ENCODE peak calls at places on chromosomes 12 and 14, in six cellular contexts. M is fibroblast of lung, P is fibroblast of the aortic adventitia, J is esophagus muscularis mucosa, S is SK-N-SH, N is astrocyte of the cerebellum. H is an unnamed sample.

GRCh38 chr12:53198470-53199110 is 8.5 kb downstream of the ITGB7 start:
- DNase-seq in M (no peak), P (no peak), J (no peak), S (no peak), N (no peak), H (no peak)

GRCh38 chr14:53954551-53955233 is 1.9 kb downstream of the BMP4 start:
- DNase-seq in M (peak), P (peak), J (no peak), S (no peak), N (no peak), H (peak)

GRCh38 chr12:93061414-93062099 is 132.5 kb upstream of the EEA1 start:
- DNase-seq in M (no peak), P (peak), J (peak), S (no peak), N (no peak), H (peak)

GRCh38 chr14:31880935-31881334 is 196.2 kb upstream of the ARHGAP5 start:
- DNase-seq in M (peak), P (peak), J (no peak), S (no peak), N (peak), H (peak)

GRCh38 chr12:74111688-74112360 is 425.8 kb upstream of the ATXN7L3B start:
- DNase-seq in M (peak), P (no peak), J (no peak), S (peak), N (no peak), H (peak)

GRCh38 chr14:41873379-41874034 is 266.8 kb downstream of the LRFN5 start:
- DNase-seq in M (peak), P (peak), J (no peak), S (no peak), N (peak), H (peak)

GRCh38 chr14:32453857-32454810 is 125.0 kb downstream of the AKAP6 start:
- DNase-seq in M (no peak), P (no peak), J (no peak), S (no peak), N (no peak), H (peak)

GRCh38 chr14:96629558-96630222 is 127.5 kb downstream of the PAPOLA start:
- DNase-seq in M (no peak), P (no peak), J (peak), S (peak), N (no peak), H (no peak)

GRCh38 chr12:46388427-46388992 is 15.9 kb upstream of the SLC38A2 start:
- DNase-seq in M (peak), P (peak), J (no peak), S (no peak), N (no peak), H (peak)

GRCh38 chr12:47270782-47271664 is 191.3 kb upstream of the AMIGO2 start:
- DNase-seq in M (peak), P (peak), J (peak), S (no peak), N (peak), H (peak)

GRCh38 chr12:69585189-69586062 is at the start of gene CCT2:
- DNase-seq in M (peak), P (peak), J (peak), S (peak), N (peak), H (peak)
- TF ChIP-seq CTCF in M (peak), P (peak), J (peak), S (peak), N (peak), H (peak)

GRCh38 chr14:50001146-50001998 is 108.5 kb downstream of the ARF6 start:
- DNase-seq in M (peak), P (peak), J (no peak), S (no peak), N (peak), H (peak)
- H3K4me3 ChIP-seq in M (no peak), P (peak), J (no peak), S (no peak), N (no peak), H (no peak)

GRCh38 chr12:45254254-45254653 is 38.4 kb downstream of the ANO6 start:
- DNase-seq in M (no peak), P (no peak), J (no peak), S (no peak), N (no peak), H (no peak)

GRCh38 chr12:45260481-45260824 is 44.6 kb downstream of the ANO6 start:
- DNase-seq in M (no peak), P (no peak), J (no peak), S (no peak), N (no peak), H (no peak)

GRCh38 chr12:45259732-45260480 is 44.0 kb downstream of the ANO6 start:
- DNase-seq in M (peak), P (peak), J (no peak), S (no peak), N (no peak), H (peak)

GRCh38 chr12:45260854-45261253 is 45.0 kb downstream of the ANO6 start:
- DNase-seq in M (no peak), P (no peak), J (no peak), S (no peak), N (no peak), H (no peak)

DNA sequence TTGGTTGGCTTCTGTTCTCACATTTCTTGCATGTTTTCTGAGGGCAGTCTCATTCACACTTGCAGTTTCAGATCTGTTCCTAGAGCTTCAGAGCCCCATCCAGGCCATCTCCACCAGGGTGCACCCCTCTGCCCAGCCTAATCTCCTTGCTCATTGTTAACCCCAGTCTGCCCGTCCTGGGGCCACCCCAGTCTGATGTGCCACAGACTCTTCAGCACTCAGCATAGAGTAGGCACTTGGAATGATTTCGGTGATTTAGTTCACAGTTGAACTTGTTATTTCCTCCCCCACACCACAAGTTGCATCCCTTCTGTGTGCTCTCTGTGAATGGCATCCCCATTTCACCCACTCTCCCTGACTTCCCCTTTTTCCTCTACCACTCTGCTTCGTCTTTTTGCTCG is 41.3 kb downstream of the ANO6 start:
- DNase-seq in M (no peak), P (no peak), J (no peak), S (no peak), N (no peak), H (no peak)
- TF ChIP-seq CTCF in M (no peak), P (no peak), J (no peak), S (no peak), N (no peak), H (no peak)

DNA sequence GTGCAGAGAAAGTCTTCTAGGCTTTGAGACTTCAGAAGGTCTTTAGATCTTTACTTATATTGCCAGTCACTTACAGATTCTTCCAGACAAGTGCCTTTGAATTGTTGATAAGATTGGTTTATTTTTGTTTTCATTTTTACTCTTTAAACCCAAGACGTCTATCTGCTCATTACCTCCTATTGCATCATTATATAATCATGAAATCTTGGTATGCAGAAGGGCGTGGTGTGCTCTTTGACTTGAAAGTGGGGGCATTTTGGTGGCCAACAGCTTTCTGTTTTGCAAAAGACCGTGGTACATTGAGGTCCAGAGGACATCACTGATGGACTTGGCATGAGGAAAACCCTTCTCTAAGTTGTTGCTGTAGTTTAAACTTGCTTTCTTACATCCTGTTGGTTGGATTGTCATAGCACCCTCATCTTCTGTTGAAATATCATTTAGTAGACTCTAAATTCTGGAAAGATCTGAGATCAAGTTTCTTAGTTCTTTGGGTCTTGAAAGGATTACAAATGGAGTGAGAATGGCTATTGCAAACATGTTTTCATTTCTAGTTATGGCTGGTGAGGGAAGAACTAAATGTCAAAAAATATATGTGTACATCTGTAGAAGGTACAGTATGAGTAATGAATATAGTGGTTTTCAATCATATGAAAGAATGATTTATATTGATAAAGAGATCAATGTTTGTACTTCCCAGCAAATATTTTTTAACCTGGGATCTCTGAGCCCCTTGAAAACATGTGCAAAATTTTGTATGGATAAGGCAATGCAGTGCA is 441.8 kb downstream of the NRXN3 start:
- DNase-seq in M (no peak), P (peak), J (no peak), S (no peak), N (no peak), H (no peak)
- H3K4me3 ChIP-seq in M (no peak), P (no peak), J (no peak), S (no peak), N (no peak), H (no peak)

GRCh38 chr14:76955575-76956252 is 72.8 kb downstream of the IRF2BPL start:
- DNase-seq in M (peak), P (no peak), J (no peak), S (no peak), N (no peak), H (peak)

GRCh38 chr14:76951149-76951548 is 77.4 kb downstream of the IRF2BPL start:
- DNase-seq in M (peak), P (peak), J (no peak), S (no peak), N (peak), H (no peak)

GRCh38 chr14:76954371-76954770 is 74.1 kb downstream of the IRF2BPL start:
- DNase-seq in M (no peak), P (no peak), J (no peak), S (no peak), N (no peak), H (no peak)

GRCh38 chr14:76954791-76955190 is 73.7 kb downstream of the IRF2BPL start:
- DNase-seq in M (no peak), P (no peak), J (no peak), S (no peak), N (no peak), H (no peak)

GRCh38 chr14:76953196-76953945 is 75.1 kb downstream of the IRF2BPL start:
- DNase-seq in M (peak), P (peak), J (no peak), S (peak), N (peak), H (peak)
- TF ChIP-seq CTCF in M (no peak), P (no peak), J (no peak), S (no peak), N (no peak), H (no peak)

DNA sequence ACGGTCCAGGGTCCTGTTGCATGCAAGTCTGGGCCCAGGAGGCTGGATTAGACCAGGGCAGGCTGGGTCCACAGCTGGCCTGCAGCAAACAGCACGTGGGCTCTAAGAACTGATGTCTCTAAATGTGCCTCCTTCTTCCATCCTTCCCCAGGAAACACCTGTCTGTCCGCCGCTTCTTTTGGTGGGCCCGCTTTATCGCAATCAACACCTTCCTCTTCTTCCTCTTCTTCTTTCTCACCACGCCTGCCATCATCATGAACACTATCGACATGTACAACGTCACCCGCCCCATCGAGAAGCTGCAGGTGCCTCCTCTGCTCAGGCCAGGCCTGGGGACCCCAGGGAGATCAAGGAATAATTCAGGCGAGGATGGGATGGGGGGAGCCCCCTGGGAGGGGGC is 28.3 kb downstream of the NGB start:
- DNase-seq in M (no peak), P (no peak), J (no peak), S (no peak), N (no peak), H (no peak)
- H3K4me3 ChIP-seq in M (no peak), P (no peak), J (no peak), S (no peak), N (no peak), H (no peak)

GRCh38 chr12:72679147-72679757 is 407.1 kb downstream of the TRHDE start:
- DNase-seq in M (no peak), P (no peak), J (no peak), S (no peak), N (no peak), H (no peak)
- TF ChIP-seq CTCF in M (no peak), P (no peak), J (no peak), S (no peak), N (no peak), H (no peak)